ENCODE peak calls at places on chromosomes 4 and X, in four cellular contexts. Q, F, P and S are unnamed samples.

GRCh38 chr4:895596-895995 is 36.5 kb downstream of the GAK start:
- DNase-seq in Q (no peak), P (no peak), F (no peak), S (no peak)

GRCh38 chr4:56320293-56320692 is 67.0 kb downstream of the AASDH start:
- DNase-seq in Q (no peak), F (no peak), P (peak), S (peak)

GRCh38 chr4:107854326-107855030 is 29.7 kb downstream of the SGMS2 start:
- DNase-seq in Q (no peak), F (no peak), P (no peak), S (no peak)

GRCh38 chr4:963276-964225 is 9.8 kb downstream of the DGKQ start:
- DNase-seq in Q (peak), F (no peak), P (no peak), S (no peak)

GRCh38 chr4:54543088-54543795 is 114.5 kb upstream of the KIT start:
- DNase-seq in F (no peak), Q (no peak), P (no peak), S (peak)

GRCh38 chr4:37244583-37245390 is at the start of gene NWD2:
- DNase-seq in Q (no peak), F (no peak), P (no peak), S (no peak)

GRCh38 chr4:87978656-87979055 is 3.1 kb downstream of the SPP1 start:
- DNase-seq in P (peak), F (no peak), Q (no peak), S (no peak)

GRCh38 chr4:134958862-134959261 is 757.3 kb upstream of the PABPC4L start:
- DNase-seq in F (no peak), P (no peak), Q (no peak), S (no peak)

GRCh38 chr4:5381981-5382441 is 326.3 kb downstream of the EVC2 start:
- DNase-seq in P (peak), Q (no peak), F (no peak), S (no peak)

GRCh38 chrX:128781506-128781905 is 729.3 kb upstream of the ACTRT1 start:
- DNase-seq in F (peak), Q (peak), P (peak), S (peak)

GRCh38 chr4:159105761-159106243 is 2.9 kb downstream of the RAPGEF2 start:
- DNase-seq in Q (no peak), P (no peak), F (peak), S (no peak)

GRCh38 chrX:153184787-153185186 is 5.7 kb downstream of the MAGEA1 start:
- DNase-seq in Q (no peak), F (no peak), P (no peak), S (no peak)

GRCh38 chrX:153181822-153182221 is 2.7 kb downstream of the MAGEA1 start:
- DNase-seq in F (no peak), P (no peak), Q (no peak), S (no peak)

GRCh38 chrX:153179131-153179530 is at the start of gene MAGEA1:
- DNase-seq in F (no peak), Q (no peak), P (no peak), S (no peak)
- TF ChIP-seq POLR2A in F (no peak), Q (no peak), P (no peak), S (no peak)

GRCh38 chrX:154762529-154763296 is at the start of gene DKC1:
- DNase-seq in F (peak), P (peak), Q (peak), S (peak)
- TF ChIP-seq POLR2A in F (peak), P (peak), Q (peak), S (peak)

DNA sequence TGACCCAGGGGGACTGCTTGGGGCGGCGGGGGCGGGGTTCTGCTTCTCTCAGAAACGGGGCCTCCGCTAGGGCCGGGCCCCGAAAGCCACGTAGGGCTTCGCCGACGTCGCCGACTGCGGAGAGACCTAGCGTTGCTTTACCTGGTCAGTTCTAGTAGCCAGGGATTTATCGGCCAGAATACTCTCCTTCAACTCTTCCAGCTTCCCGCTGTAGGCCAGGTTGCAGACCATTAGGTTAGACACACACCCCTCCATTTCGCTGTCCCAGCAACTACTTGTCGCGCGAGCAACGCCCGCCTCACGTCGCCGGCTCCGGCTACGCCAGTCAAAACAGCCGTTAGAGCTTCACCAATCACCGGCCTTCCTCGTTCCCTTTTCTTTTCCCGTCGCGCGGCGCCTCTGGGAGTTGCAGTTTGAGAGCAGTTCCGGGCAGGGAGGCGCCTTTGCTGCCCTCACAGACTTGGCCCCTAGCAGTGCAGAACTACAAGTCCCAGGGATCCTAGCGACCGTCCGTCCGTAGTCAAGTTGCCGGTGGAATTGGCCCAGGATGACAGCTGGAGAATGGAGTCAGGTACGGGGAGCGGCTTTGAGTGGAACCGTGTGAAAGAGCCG is at the start of the genes ATG4A and PSMD10:
- DNase-seq in Q (peak), F (peak), P (peak), S (peak)
- TF ChIP-seq POLR2A in Q (peak), F (peak), P (peak), S (peak)

GRCh38 chrX:23742693-23743622 is at the start of gene ACOT9:
- DNase-seq in F (peak), Q (peak), P (peak), S (peak)
- TF ChIP-seq POLR2A in F (peak), Q (peak), P (peak), S (peak)

DNA sequence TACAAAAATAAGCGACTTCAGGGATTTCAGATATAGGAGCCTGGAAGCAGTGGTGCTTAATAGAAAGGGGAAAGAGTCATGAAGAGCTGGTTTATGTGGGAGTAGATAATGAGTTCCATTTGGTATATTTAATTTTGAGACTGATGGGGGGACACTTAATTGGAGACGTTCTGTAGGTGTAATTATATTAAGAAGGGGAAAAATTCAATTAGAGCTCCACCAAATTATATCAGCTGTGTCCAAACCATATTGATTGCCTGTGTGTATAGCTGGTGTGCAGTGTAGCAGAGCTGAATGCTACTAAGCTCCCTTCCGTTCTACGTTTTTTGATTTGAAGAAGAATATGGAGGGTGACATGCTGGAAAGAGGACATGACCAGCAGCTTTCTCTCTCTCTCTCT is 282.3 kb downstream of the DMD start:
- DNase-seq in Q (no peak), F (no peak), P (no peak), S (no peak)
- TF ChIP-seq POLR2A in Q (no peak), F (no peak), P (no peak), S (no peak)

GRCh38 chrX:34903316-34903715 is 39.3 kb upstream of the FAM47B start:
- DNase-seq in P (no peak), F (no peak), Q (no peak), S (no peak)

GRCh38 chrX:34900691-34901090 is 41.9 kb upstream of the FAM47B start:
- DNase-seq in Q (no peak), P (no peak), F (no peak), S (no peak)

DNA sequence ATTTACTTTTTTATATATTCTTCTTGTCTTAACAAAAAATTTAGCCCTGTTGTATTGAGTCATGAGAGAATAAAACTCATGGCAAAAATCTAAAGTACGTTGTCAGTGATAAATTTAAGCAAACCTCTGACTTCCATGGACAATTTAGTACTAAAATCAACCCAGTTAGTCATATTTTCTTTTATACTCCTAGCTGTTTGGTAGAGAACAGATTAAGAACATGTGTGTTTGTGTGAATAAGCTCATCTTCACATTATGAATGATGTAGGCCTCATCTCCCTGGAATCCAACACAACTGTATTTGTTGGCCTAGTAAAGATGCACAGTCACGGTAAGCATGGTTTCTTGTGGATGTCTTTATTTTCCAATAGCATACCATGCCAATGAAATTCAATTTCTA is 40.8 kb upstream of the FAM47B start:
- DNase-seq in Q (no peak), F (no peak), P (no peak), S (no peak)
- TF ChIP-seq POLR2A in Q (no peak), F (no peak), P (no peak), S (no peak)

GRCh38 chrX:52261463-52262194 is 76.9 kb downstream of the MAGED4 start:
- DNase-seq in P (peak), Q (peak), F (peak), S (peak)
- TF ChIP-seq POLR2A in P (peak), Q (peak), F (peak), S (peak)

GRCh38 chr4:100644150-100644549 is 126.3 kb upstream of the EMCN start:
- DNase-seq in Q (no peak), F (no peak), P (no peak), S (no peak)

GRCh38 chr4:100651499-100652165 is 133.8 kb upstream of the EMCN start:
- DNase-seq in P (no peak), Q (no peak), F (peak), S (no peak)

GRCh38 chr4:100649478-100649877 is 131.7 kb upstream of the EMCN start:
- DNase-seq in F (no peak), P (no peak), Q (no peak), S (no peak)
- TF ChIP-seq POLR2A in F (no peak), P (no peak), Q (no peak), S (no peak)

DNA sequence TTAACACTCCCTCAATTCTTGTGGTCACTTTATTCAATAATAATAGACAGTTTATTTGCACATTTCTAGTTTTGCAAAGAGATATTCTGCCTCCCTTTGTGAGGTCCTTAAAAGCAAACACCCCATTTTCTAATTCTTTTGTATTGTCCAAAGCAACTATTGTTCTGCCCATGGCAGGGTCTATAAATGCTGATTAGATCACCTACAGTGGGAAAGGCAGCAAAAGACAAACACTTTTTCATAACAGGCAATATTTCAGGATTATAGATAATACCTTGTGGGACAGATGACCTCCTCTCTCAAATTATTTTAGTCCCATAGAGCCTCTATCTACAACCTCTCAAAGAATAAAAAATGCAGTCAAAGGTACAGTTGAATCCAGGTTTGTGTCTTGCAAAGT is 28.6 kb downstream of the COMMD8 start:
- DNase-seq in P (no peak), F (no peak), Q (no peak), S (no peak)
- TF ChIP-seq POLR2A in P (no peak), F (no peak), Q (no peak), S (no peak)

GRCh38 chr4:17514865-17515264 is at the start of gene CLRN2:
- DNase-seq in Q (no peak), F (no peak), P (no peak), S (no peak)

GRCh38 chr4:17511041-17511949 is 595 bp downstream of the QDPR start:
- DNase-seq in P (peak), Q (peak), F (peak), S (no peak)

GRCh38 chr4:17512973-17513665 is 1.2 kb upstream of the QDPR start:
- DNase-seq in P (no peak), F (no peak), Q (no peak), S (no peak)

GRCh38 chr4:17510582-17510981 is 1.3 kb downstream of the QDPR start:
- DNase-seq in F (no peak), Q (no peak), P (no peak), S (no peak)

DNA sequence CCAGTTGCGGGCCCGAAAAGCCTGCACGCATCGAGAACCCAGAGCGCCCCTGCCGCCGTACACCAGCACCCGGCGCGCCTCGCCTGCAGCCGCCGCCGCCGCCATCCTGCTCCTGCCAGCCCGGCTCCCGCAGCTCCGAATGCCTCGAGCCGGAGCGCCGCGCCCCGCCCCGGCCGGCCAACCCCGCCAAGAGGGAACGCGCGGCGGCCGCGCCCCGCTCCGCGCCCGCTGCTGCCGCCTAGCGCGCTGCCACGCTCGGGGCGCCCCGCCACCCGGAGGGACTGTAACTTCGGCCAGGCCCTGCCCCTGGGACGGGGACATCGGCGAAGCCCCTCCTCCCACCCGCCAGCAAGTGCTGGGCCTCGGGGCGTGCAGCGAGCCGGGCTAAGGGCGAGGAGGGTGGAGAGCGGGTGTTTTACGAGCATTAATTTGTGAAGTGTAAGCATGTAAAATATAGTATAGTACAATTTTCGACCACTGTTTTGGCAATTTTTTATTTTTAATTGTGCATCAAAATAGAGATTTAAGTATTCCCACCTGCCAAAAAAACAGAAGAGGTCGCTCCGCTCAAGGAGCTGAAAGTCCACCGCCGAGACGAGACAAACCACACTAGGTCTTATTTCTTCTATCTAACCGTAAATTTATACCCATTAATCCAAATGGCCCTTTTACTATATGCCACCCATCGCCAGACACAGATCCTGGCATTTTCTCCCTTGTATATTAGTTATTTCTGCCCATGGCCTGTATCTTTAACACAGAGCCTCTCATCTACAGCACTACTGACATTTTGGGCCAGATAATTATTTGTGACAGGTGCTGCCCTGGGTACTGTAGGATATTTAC is at the start of gene QDPR:
- DNase-seq in Q (peak), P (peak), F (peak), S (peak)
- TF ChIP-seq POLR2A in Q (peak), P (peak), F (peak), S (peak)